ENCODE peak calls at places on chromosomes 3 and 15, in six cellular contexts. E, L, V, M, H and F are unnamed samples.

GRCh38 chr15:37931868-37932267 is 2.6 kb upstream of the TMCO5A start:
- DNase-seq in L (no peak), V (no peak), E (no peak), M (no peak), H (peak), F (peak)

GRCh38 chr3:18988619-18989229 is 159.6 kb upstream of the KCNH8 start:
- DNase-seq in H (no peak), M (no peak), E (peak), L (no peak), V (no peak), F (peak)

GRCh38 chr3:78529601-78530000 is 1238.2 kb downstream of the ROBO1 start:
- DNase-seq in E (no peak), V (no peak), H (no peak), L (no peak), M (no peak), F (peak)

GRCh38 chr3:193451881-193452280 is 73.3 kb upstream of the ATP13A5 start:
- DNase-seq in M (no peak), L (no peak), V (no peak), E (no peak), H (no peak), F (no peak)

GRCh38 chr15:85865070-85865684 is 70.5 kb upstream of the KLHL25 start:
- DNase-seq in M (peak), V (no peak), L (no peak), E (no peak), H (peak), F (peak)

GRCh38 chr15:39908186-39908585 is 11.9 kb downstream of the GPR176 start:
- DNase-seq in M (no peak), V (no peak), H (peak), L (no peak), E (no peak), F (peak)

GRCh38 chr3:195221015-195221853 is 49.7 kb downstream of the XXYLT1 start:
- DNase-seq in E (no peak), V (no peak), M (no peak), H (peak), L (no peak), F (no peak)

GRCh38 chr3:10758304-10759037 is 57.6 kb upstream of the SLC6A11 start:
- DNase-seq in M (peak), L (peak), H (peak), V (peak), E (peak), F (peak)

GRCh38 chr3:32401141-32401540 is 9.5 kb downstream of the CMTM7 start:
- DNase-seq in E (no peak), L (no peak), H (no peak), V (no peak), M (no peak), F (peak)

GRCh38 chr3:171458056-171458856 is 1.9 kb downstream of the TNIK start:
- DNase-seq in M (no peak), E (no peak), H (peak), L (peak), V (peak), F (peak)

GRCh38 chr15:55587321-55588069 is 650 bp downstream of the PYGO1 start:
- DNase-seq in E (no peak), V (no peak), H (peak), L (peak), M (no peak), F (peak)

GRCh38 chr15:70336425-70337009 is 238.8 kb upstream of the TLE3 start:
- DNase-seq in M (no peak), H (no peak), L (no peak), V (no peak), E (no peak), F (no peak)

GRCh38 chr3:195094211-195094921 is 176.6 kb downstream of the XXYLT1 start:
- DNase-seq in H (no peak), V (no peak), L (no peak), M (peak), E (no peak), F (peak)

GRCh38 chr3:74592359-74592758 is 22.1 kb downstream of the CNTN3 start:
- DNase-seq in E (peak), V (no peak), H (no peak), L (no peak), M (no peak), F (peak)

GRCh38 chr3:145094355-145094941 is 1066.5 kb downstream of the PLOD2 start:
- DNase-seq in H (no peak), M (peak), V (no peak), L (no peak), E (no peak), F (peak)

GRCh38 chr3:193665370-193665989 is 72.5 kb downstream of the OPA1 start:
- DNase-seq in V (no peak), E (no peak), H (no peak), L (no peak), M (no peak), F (peak)

GRCh38 chr3:98772022-98772421 is 8.9 kb downstream of the ST3GAL6 start:
- DNase-seq in H (no peak), L (no peak), M (no peak), V (no peak), E (no peak), F (no peak)

GRCh38 chr15:36755341-36755740 is 175.9 kb downstream of the CDIN1 start:
- DNase-seq in L (no peak), V (no peak), H (no peak), M (no peak), E (no peak), F (no peak)

GRCh38 chr3:123658118-123658859 is 73.4 kb upstream of the HACD2 start:
- DNase-seq in H (no peak), L (no peak), E (no peak), V (no peak), M (no peak), F (no peak)

GRCh38 chr3:120772081-120772480 is 29.5 kb downstream of the GTF2E1 start:
- DNase-seq in E (no peak), V (no peak), H (no peak), M (no peak), L (no peak), F (peak)

GRCh38 chr3:67870477-67870876 is 216.1 kb upstream of the SUCLG2 start:
- DNase-seq in M (no peak), L (no peak), E (no peak), H (no peak), V (no peak), F (no peak)

GRCh38 chr15:72155021-72155621 is 36.9 kb downstream of the SENP8 start:
- DNase-seq in E (no peak), H (peak), L (no peak), M (no peak), V (no peak), F (peak)